ENCODE peak calls at places on chromosomes 4 and X, in seven cellular contexts. U is stimulated activated CD8-positive, alpha-beta memory T cell treated with anti-CD3 and anti-CD28 coated beads, Interleukin-7, amount 100 ng/mL, for 1 hour; S is H7; D is midbrain; B is WTC11; Y is aorta; A is dorsolateral prefrontal cortex. E is an unnamed sample.

GRCh38 chr4:183637461-183637860 is 21.5 kb downstream of the RWDD4 start:
- DNase-seq in D (no peak), B (no peak), U (no peak), S (no peak), A (no peak), Y (no peak), E (no peak)

GRCh38 chr4:89800012-89800516 is 36.9 kb downstream of the SNCA start:
- DNase-seq in U (no peak), A (no peak), Y (no peak), B (no peak), D (no peak), S (no peak), E (no peak)

GRCh38 chrX:150753968-150754367 is 60.8 kb downstream of the MTMR1 start:
- DNase-seq in U (no peak), B (no peak), S (no peak), D (no peak), A (no peak), Y (no peak), E (no peak)

GRCh38 chr4:124321370-124321769 is 391.2 kb downstream of the ANKRD50 start:
- DNase-seq in Y (no peak), A (no peak), U (no peak), D (no peak), B (peak), S (no peak), E (no peak)

GRCh38 chr4:26048378-26048882 is 134.4 kb downstream of the SMIM20 start:
- DNase-seq in U (no peak), D (no peak), Y (peak), B (no peak), A (no peak), S (no peak), E (no peak)

GRCh38 chr4:62170235-62170634 is 970.1 kb downstream of the ADGRL3 start:
- DNase-seq in U (no peak), B (no peak), D (no peak), S (no peak), Y (no peak), A (no peak), E (no peak)

GRCh38 chr4:79862842-79863241 is 210.2 kb downstream of the ANTXR2 start:
- DNase-seq in S (no peak), Y (no peak), D (no peak), A (no peak), U (no peak), B (no peak), E (no peak)

GRCh38 chr4:5051692-5052423 is 578 bp downstream of the STK32B start:
- DNase-seq in A (no peak), U (no peak), D (no peak), S (peak), Y (peak), B (peak), E (no peak)

GRCh38 chrX:153687121-153688039 is at the start of gene SLC6A8:
- DNase-seq in S (peak), A (peak), B (peak), D (peak), U (no peak), Y (peak), E (peak)

GRCh38 chr4:8601556-8601955 is 9.0 kb downstream of the CPZ start:
- DNase-seq in S (no peak), B (no peak), U (no peak), A (no peak), D (no peak), Y (no peak), E (no peak)

GRCh38 chr4:38759077-38759789 is 23.6 kb downstream of the TLR10 start:
- DNase-seq in U (peak), A (peak), D (peak), B (peak), Y (no peak), S (peak), E (peak)

GRCh38 chrX:56833626-56834025 is 104.6 kb downstream of the NBDY start:
- DNase-seq in Y (no peak), S (no peak), D (no peak), B (no peak), A (no peak), U (no peak), E (no peak)

GRCh38 chrX:46707274-46707965 is 51.5 kb downstream of the SLC9A7 start:
- DNase-seq in U (no peak), B (no peak), A (no peak), Y (no peak), S (no peak), D (no peak), E (no peak)

GRCh38 chr4:86818845-86819244 is 30.3 kb downstream of the SLC10A6 start:
- DNase-seq in Y (no peak), S (peak), A (no peak), B (no peak), D (no peak), U (no peak), E (no peak)

GRCh38 chr4:85825937-85826678 is 351.2 kb downstream of the ARHGAP24 start:
- DNase-seq in B (peak), A (no peak), U (no peak), Y (no peak), S (peak), D (no peak), E (peak)

GRCh38 chrX:129705377-129705925 is 33.3 kb upstream of the XPNPEP2 start:
- DNase-seq in U (no peak), A (no peak), B (no peak), S (no peak), D (no peak), Y (no peak), E (no peak)

GRCh38 chr4:17315459-17315858 is 196.4 kb downstream of the QDPR start:
- DNase-seq in Y (no peak), S (peak), U (no peak), B (no peak), D (no peak), A (no peak), E (no peak)

GRCh38 chrX:74248889-74249288 is 55.1 kb upstream of the ZCCHC13 start:
- DNase-seq in A (no peak), S (peak), U (no peak), B (peak), D (no peak), Y (no peak), E (no peak)

GRCh38 chr4:84381759-84382158 is 117.3 kb downstream of the NKX6-1 start:
- DNase-seq in D (no peak), B (no peak), S (no peak), Y (no peak), A (no peak), U (no peak), E (no peak)

GRCh38 chr4:44725166-44725565 is 1.2 kb downstream of the GNPDA2 start:
- DNase-seq in Y (no peak), B (no peak), U (no peak), S (no peak), A (no peak), D (no peak), E (no peak)

GRCh38 chr4:176792348-176793059 is at the start of gene VEGFC:
- DNase-seq in B (peak), U (no peak), A (peak), S (peak), Y (peak), D (peak), E (peak)

GRCh38 chr4:96736352-96736889 is 896.5 kb downstream of the PDHA2 start:
- DNase-seq in S (peak), A (no peak), U (no peak), Y (no peak), B (no peak), D (no peak), E (no peak)

GRCh38 chr4:21290562-21290961 is 590.3 kb downstream of the PACRGL start:
- DNase-seq in B (no peak), U (no peak), Y (no peak), S (no peak), D (no peak), A (no peak), E (no peak)

GRCh38 chr4:141705747-141706377 is 69.5 kb downstream of the IL15 start:
- DNase-seq in D (no peak), U (no peak), Y (no peak), S (no peak), A (no peak), B (no peak), E (no peak)

GRCh38 chrX:37921758-37922157 is 74.4 kb upstream of the DYNLT3 start:
- DNase-seq in Y (no peak), U (no peak), S (no peak), B (no peak), D (no peak), A (no peak), E (no peak)

E was measured in globus pallidus.